ENCODE peak calls at places on chromosomes 16 and 17, in nine cellular contexts. K is heart left ventricle; A is colonic mucosa; I is CD4-positive, alpha-beta memory T cell; E is breast epithelium; L is sigmoid colon; X is cardiac muscle cell; G is hepatocyte; Q is lower lobe of right lung. W is an unnamed sample.

GRCh38 chr16:25374556-25374955 is 116.9 kb upstream of the ZKSCAN2 start:
- DNase-seq in K (no peak), A (no peak), I (no peak), E (no peak), L (no peak), X (no peak), G (no peak), Q (no peak), W (no peak)

GRCh38 chr17:44829558-44830358 is at the start of gene GJC1:
- DNase-seq in K (peak; percentile 49), A (no peak), I (peak; percentile 15), E (no peak), L (peak; percentile 78), X (peak; percentile 41), G (peak; percentile 69), Q (no peak), W (peak; percentile 22)

GRCh38 chr17:45294506-45294905 is 22.3 kb downstream of the MAP3K14 start:
- DNase-seq in K (peak; percentile 55), A (no peak), I (no peak), E (peak; percentile 77), L (no peak), X (peak; percentile 93), G (no peak), Q (no peak), W (peak; percentile 74)

GRCh38 chr16:67548265-67549126 is 13.8 kb upstream of the CTCF start:
- DNase-seq in K (no peak), A (no peak), I (no peak), E (no peak), L (peak; percentile 58), X (no peak), G (no peak), Q (peak; percentile 20), W (no peak)

GRCh38 chr17:72588961-72589360 is 468.1 kb downstream of the SOX9 start:
- DNase-seq in K (no peak), A (peak; percentile 80), I (no peak), E (peak; percentile 29), L (no peak), X (no peak), G (peak; percentile 86), Q (peak; percentile 82), W (no peak)

GRCh38 chr16:85763616-85764015 is 12.7 kb upstream of the C16orf74 start:
- DNase-seq in K (no peak), A (no peak), I (no peak), E (no peak), L (no peak), X (no peak), G (no peak), Q (peak; percentile 13), W (no peak)

GRCh38 chr17:66304304-66305174 is 2.1 kb downstream of the PRKCA start:
- DNase-seq in K (no peak), A (peak; percentile 50), I (peak; percentile 20), E (no peak), L (no peak), X (peak; percentile 41), G (no peak), Q (no peak), W (no peak)

GRCh38 chr17:62630365-62631085 is 3.1 kb downstream of the MRC2 start:
- DNase-seq in K (no peak), A (no peak), I (no peak), E (no peak), L (peak; percentile 53), X (peak; percentile 19), G (no peak), Q (no peak), W (no peak)

GRCh38 chr16:89019511-89019910 is 42.5 kb upstream of the CBFA2T3 start:
- DNase-seq in K (no peak), A (no peak), I (no peak), E (no peak), L (peak; percentile 52), X (no peak), G (no peak), Q (peak; percentile 28), W (no peak)

GRCh38 chr16:19307587-19308241 is 22.2 kb downstream of the CLEC19A start:
- DNase-seq in K (no peak), A (no peak), I (no peak), E (no peak), L (no peak), X (no peak), G (no peak), Q (no peak), W (no peak)

GRCh38 chr17:61464121-61464905 is 12.1 kb downstream of the TBX4 start:
- DNase-seq in K (no peak), A (no peak), I (no peak), E (no peak), L (peak; percentile 48), X (no peak), G (no peak), Q (peak; percentile 46), W (no peak)

GRCh38 chr17:29111816-29112499 is 68.2 kb downstream of the MYO18A start:
- DNase-seq in K (peak; percentile 57), A (peak; percentile 73), I (peak; percentile 63), E (peak; percentile 48), L (peak; percentile 80), X (peak; percentile 77), G (peak; percentile 79), Q (peak; percentile 75), W (peak; percentile 67)

GRCh38 chr17:63399856-63400255 is 46.2 kb downstream of the CYB561 start:
- DNase-seq in K (peak; percentile 82), A (peak; percentile 51), I (no peak), E (no peak), L (peak; percentile 91), X (peak; percentile 73), G (peak; percentile 25), Q (no peak), W (peak; percentile 28)

GRCh38 chr16:57027067-57027466 is 37.7 kb downstream of the NLRC5 start:
- DNase-seq in K (no peak), A (no peak), I (no peak), E (no peak), L (no peak), X (no peak), G (no peak), Q (no peak), W (no peak)
- H3K9me3 ChIP-seq in K (no peaks in the 10 kb centered on the region), A (no peaks in the 10 kb centered on the region), I (no peaks in the 10 kb centered on the region), E (no peaks in the 10 kb centered on the region), L (no peaks in the 10 kb centered on the region), X (no peaks in the 10 kb centered on the region), G (no peaks in the 10 kb centered on the region), Q (no peaks in the 10 kb centered on the region), W (no peaks in the 10 kb centered on the region)

DNA sequence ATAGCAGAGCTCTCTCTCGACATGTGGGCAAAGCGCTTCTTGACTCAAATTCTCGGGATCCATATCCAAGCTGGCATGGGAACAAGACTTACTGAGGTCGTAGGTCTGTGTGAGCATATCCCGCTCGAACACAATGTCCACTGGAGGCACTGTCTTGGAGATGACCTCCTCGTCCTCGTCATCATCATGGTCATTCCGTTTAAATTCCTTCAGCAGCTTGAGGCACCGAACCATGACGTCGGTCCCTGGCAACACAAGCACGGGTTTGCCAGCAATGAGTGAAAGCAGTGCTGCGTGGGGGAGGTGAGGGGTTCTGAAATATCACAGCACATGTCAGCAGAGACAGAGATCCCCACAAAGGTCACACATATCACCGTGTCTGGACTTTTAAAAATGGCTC is 38.1 kb downstream of the GTF3C1 start:
- DNase-seq in K (peak; percentile 67), A (no peak), I (no peak), E (no peak), L (no peak), X (peak; percentile 35), G (no peak), Q (no peak), W (no peak)
- H3K27ac ChIP-seq in K (peak overlapping the region; percentile 8), A (no peak overlapping the region), I (no peak overlapping the region), E (no peak overlapping the region), L (peak overlapping the region; percentile 24), X (peak overlapping the region; percentile 23), G (no peak overlapping the region), Q (no peak overlapping the region), W (no peak overlapping the region)

GRCh38 chr16:35792516-35793285 is 2333.3 kb downstream of the TP53TG3F start:
- DNase-seq in K (no peak), A (no peak), I (no peak), E (no peak), L (no peak), X (no peak), G (no peak), Q (no peak), W (no peak)
- H3K9me3 ChIP-seq in K (peaks cover 30% of the 10 kb centered on the region), A (no peaks in the 10 kb centered on the region), I (peaks cover 27% of the 10 kb centered on the region), E (peaks cover 3% of the 10 kb centered on the region), L (no peaks in the 10 kb centered on the region), X (no peaks in the 10 kb centered on the region), G (no peaks in the 10 kb centered on the region), Q (peaks cover 3% of the 10 kb centered on the region), W (no peaks in the 10 kb centered on the region)

GRCh38 chr16:27482397-27483082 is 67.2 kb downstream of the GTF3C1 start:
- DNase-seq in K (no peak), A (no peak), I (no peak), E (no peak), L (no peak), X (no peak), G (no peak), Q (no peak), W (no peak)

GRCh38 chr16:27485126-27485525 is 64.6 kb downstream of the GTF3C1 start:
- DNase-seq in K (no peak), A (no peak), I (no peak), E (no peak), L (no peak), X (no peak), G (no peak), Q (no peak), W (no peak)

GRCh38 chr16:27483624-27484023 is 66.1 kb downstream of the GTF3C1 start:
- DNase-seq in K (no peak), A (no peak), I (no peak), E (no peak), L (no peak), X (no peak), G (no peak), Q (no peak), W (no peak)

GRCh38 chr16:27481282-27481934 is 68.3 kb downstream of the GTF3C1 start:
- DNase-seq in K (no peak), A (no peak), I (no peak), E (no peak), L (no peak), X (no peak), G (no peak), Q (no peak), W (no peak)

DNA sequence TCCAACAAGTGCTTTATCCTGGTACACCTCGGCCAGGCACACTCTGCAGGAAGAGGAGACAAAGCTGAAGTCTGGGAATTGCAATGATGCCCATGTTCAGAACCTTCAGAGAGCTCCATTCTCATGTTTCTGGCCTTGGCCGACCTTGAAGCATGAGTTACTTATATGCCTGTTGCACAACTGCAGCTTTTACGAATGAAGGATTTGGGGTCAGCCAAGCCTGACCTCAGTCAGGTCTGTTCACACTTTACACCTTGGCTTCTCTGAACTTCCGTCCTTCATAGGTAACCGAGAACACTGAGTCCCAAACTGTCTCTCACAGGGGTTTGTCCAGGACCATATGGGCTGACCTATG is 66.7 kb downstream of the GTF3C1 start:
- DNase-seq in K (no peak), A (no peak), I (no peak), E (no peak), L (no peak), X (no peak), G (no peak), Q (no peak), W (no peak)
- H3K27ac ChIP-seq in K (no peak overlapping the region), A (no peak overlapping the region), I (no peak overlapping the region), E (no peak overlapping the region), L (no peak overlapping the region), X (no peak overlapping the region), G (no peak overlapping the region), Q (no peak overlapping the region), W (no peak overlapping the region)